ENCODE peak calls at places on chromosomes 13 and 19, in six cellular contexts. M is body of pancreas, B is breast epithelium, X is Peyer's patch, C is esophagus squamous epithelium, Y is uterus. Q is an unnamed sample.

GRCh38 chr13:98143601-98144500 is 957 bp downstream of the FARP1 start:
- DNase-seq in Y (peak), M (peak), B (no peak), X (peak), C (no peak), Q (peak)

GRCh38 chr13:72638059-72638815 is 89.2 kb downstream of the MZT1 start:
- DNase-seq in C (no peak), X (no peak), M (no peak), B (no peak), Y (no peak), Q (no peak)

GRCh38 chr19:29781582-29782580 is 29.9 kb upstream of the CCNE1 start:
- DNase-seq in C (no peak), X (no peak), Y (no peak), B (no peak), M (no peak), Q (no peak)

GRCh38 chr19:5145521-5146511 is 176.9 kb downstream of the KDM4B start:
- DNase-seq in B (no peak), C (no peak), X (peak), Y (no peak), M (no peak), Q (no peak)

GRCh38 chr19:15154002-15154612 is 46.7 kb downstream of the NOTCH3 start:
- DNase-seq in B (no peak), Y (no peak), M (no peak), X (no peak), C (no peak), Q (peak)

GRCh38 chr13:80599765-80600164 is 258.8 kb upstream of the SPRY2 start:
- DNase-seq in C (no peak), M (no peak), X (no peak), B (no peak), Y (no peak), Q (no peak)

GRCh38 chr19:55443045-55443823 is at the start of gene SHISA7:
- DNase-seq in Y (no peak), C (no peak), B (no peak), M (no peak), X (no peak), Q (peak)

GRCh38 chr13:79918620-79919019 is 422.3 kb downstream of the SPRY2 start:
- DNase-seq in C (no peak), B (no peak), Y (no peak), X (no peak), M (no peak), Q (no peak)

GRCh38 chr19:47598407-47599349 is 10.3 kb upstream of the BICRA start:
- DNase-seq in M (peak), B (peak), Y (peak), C (no peak), X (no peak), Q (no peak)

GRCh38 chr13:20546559-20546958 is 20.4 kb upstream of the IFT88 start:
- DNase-seq in B (no peak), Y (no peak), M (no peak), X (no peak), C (no peak), Q (peak)

GRCh38 chr13:45316210-45316799 is 24.7 kb downstream of the TPT1 start:
- DNase-seq in X (no peak), M (no peak), C (no peak), Y (no peak), B (no peak), Q (no peak)

GRCh38 chr19:29546583-29547190 is 20.9 kb downstream of the VSTM2B start:
- DNase-seq in C (no peak), X (peak), Y (no peak), M (no peak), B (no peak), Q (no peak)

GRCh38 chr13:26529441-26529840 is 28.0 kb upstream of the WASF3 start:
- DNase-seq in M (peak), C (no peak), X (no peak), Y (no peak), B (no peak), Q (peak)

GRCh38 chr13:101576452-101576851 is 124.0 kb downstream of the ITGBL1 start:
- DNase-seq in C (no peak), Y (no peak), M (no peak), B (no peak), X (no peak), Q (no peak)

GRCh38 chr13:51929699-51930098 is 67.9 kb downstream of the CCDC70 start:
- DNase-seq in C (no peak), B (no peak), X (no peak), M (no peak), Y (no peak), Q (no peak)

GRCh38 chr19:16035601-16036297 is 40.5 kb upstream of the TPM4 start:
- DNase-seq in C (no peak), Y (no peak), B (no peak), M (no peak), X (no peak), Q (no peak)

GRCh38 chr19:11848594-11849263 is at the start of gene ZNF439:
- DNase-seq in Y (peak), M (peak), X (peak), C (peak), B (peak), Q (peak)

GRCh38 chr19:40198272-40198990 is 7.2 kb downstream of the MAP3K10 start:
- DNase-seq in C (no peak), Y (no peak), M (no peak), B (no peak), X (no peak), Q (no peak)

GRCh38 chr19:10544753-10545251 is 1.1 kb downstream of the ATG4D start:
- DNase-seq in Y (no peak), B (no peak), C (no peak), X (peak), M (peak), Q (peak)

GRCh38 chr13:113564331-113565023 is 20.1 kb upstream of the TFDP1 start:
- DNase-seq in Y (no peak), C (no peak), B (no peak), X (no peak), M (no peak), Q (no peak)

GRCh38 chr13:99687728-99688397 is 186.6 kb downstream of the TM9SF2 start:
- DNase-seq in C (no peak), M (no peak), X (no peak), Y (no peak), B (no peak), Q (no peak)

GRCh38 chr13:53357582-53357981 is 329.0 kb downstream of the OLFM4 start:
- DNase-seq in B (no peak), X (no peak), Y (no peak), C (no peak), M (no peak), Q (no peak)

GRCh38 chr19:6056801-6057650 is 53.3 kb downstream of the RFX2 start:
- DNase-seq in B (peak), M (peak), X (peak), Y (peak), C (no peak), Q (peak)

GRCh38 chr19:36121486-36122124 is 6.3 kb downstream of the TBCB start:
- DNase-seq in Y (no peak), C (no peak), B (no peak), X (no peak), M (no peak), Q (no peak)

GRCh38 chr13:94710881-94711560 is 1.3 kb downstream of the SOX21 start:
- DNase-seq in B (no peak), M (no peak), X (no peak), Y (no peak), C (no peak), Q (no peak)
- H3K4me3 ChIP-seq in B (peak), M (no peak), X (peak), Y (no peak), C (peak), Q (no peak)

DNA sequence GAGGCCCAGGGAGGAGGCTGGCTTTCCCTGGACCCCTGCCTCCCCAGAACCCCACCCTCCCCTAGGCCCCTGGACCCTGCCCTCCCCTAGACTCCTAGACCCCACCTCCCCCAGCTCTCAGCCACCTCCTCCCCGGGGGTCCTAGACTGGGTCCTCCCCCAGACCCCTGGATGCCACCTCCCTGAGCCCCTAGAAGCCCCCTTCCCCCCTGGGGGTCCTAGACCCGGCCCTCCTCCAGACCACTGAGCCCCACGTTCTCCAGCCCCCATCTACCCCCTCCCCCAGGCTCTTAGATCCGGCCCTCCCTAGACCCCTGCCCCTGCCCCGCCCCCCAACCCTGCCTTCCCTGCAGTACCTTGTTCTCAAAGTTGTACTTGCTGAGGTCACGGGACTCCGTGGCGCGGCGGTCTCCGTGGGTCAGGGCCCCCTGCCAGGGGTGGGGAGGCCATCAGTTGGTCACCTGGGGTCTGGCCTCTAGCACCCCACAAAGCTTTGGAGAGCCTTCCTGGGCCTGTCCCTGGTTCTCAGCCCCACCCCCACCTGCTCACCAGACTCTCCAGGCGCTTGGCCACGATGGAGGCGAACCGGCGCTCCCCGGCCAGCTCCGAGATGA is 8.0 kb downstream of the GPX4 start:
- DNase-seq in C (no peak), Y (no peak), B (no peak), M (no peak), X (no peak), Q (no peak)
- TF ChIP-seq POLR2A in C (no peak), Y (no peak), B (no peak), M (no peak), X (no peak), Q (no peak)

GRCh38 chr13:94778585-94778984 is 66.2 kb upstream of the SOX21 start:
- DNase-seq in M (no peak), X (no peak), B (no peak), Y (no peak), C (no peak), Q (no peak)

GRCh38 chr13:94776956-94777355 is 64.6 kb upstream of the SOX21 start:
- DNase-seq in Y (no peak), X (no peak), C (no peak), M (no peak), B (no peak), Q (no peak)

GRCh38 chr13:94778986-94779385 is 66.6 kb upstream of the SOX21 start:
- DNase-seq in M (no peak), Y (no peak), C (no peak), B (no peak), X (no peak), Q (no peak)

GRCh38 chr13:94780421-94780820 is 68.1 kb upstream of the SOX21 start:
- DNase-seq in X (no peak), Y (no peak), B (no peak), M (no peak), C (no peak), Q (no peak)

DNA sequence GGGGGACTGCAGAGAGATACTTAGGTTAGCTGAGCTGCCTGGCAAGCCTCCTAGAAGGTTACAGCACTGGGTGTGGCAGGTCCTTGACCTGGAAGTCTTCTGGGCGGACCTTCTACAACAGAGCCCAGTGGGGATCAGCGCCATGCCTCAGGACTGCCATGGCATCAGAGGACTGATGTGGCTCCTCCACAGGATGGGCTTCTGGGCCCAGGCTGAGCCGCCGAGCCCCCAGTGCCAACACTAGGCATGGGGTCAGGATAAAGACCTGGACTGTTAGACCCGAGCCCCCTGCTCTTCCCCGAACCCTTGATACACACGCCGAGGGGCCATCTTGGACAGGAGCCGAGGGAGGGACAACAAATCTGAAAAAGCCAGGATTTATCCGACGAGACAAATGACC is 64.0 kb upstream of the SOX21 start:
- DNase-seq in B (no peak), M (no peak), Y (no peak), X (no peak), C (no peak), Q (no peak)
- H3K4me3 ChIP-seq in B (no peak), M (no peak), Y (no peak), X (no peak), C (no peak), Q (no peak)

DNA sequence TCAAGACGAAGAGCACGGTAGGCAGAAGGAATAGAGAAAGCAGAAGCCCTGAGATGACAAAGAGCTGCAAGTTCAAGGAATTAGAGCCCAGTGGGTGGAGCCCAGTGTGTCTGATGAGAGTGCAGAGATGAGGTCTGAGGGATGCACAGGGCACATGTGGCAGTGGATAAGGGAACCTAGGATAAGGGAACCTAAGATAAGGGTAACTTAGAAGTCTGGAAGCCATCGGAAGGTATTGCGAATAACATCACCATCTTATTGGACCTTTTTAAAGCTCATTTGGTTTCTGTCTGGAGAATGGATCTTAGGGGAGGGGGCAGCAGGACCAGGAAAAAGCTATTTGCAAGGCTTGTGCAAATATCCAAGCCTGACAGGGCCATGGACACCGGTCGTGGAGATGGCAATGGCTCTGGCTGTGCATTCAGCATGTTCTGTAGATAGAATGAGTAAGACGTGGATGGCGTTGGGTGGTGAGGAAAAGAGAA is 1.3 kb downstream of the FPR3 start:
- DNase-seq in C (no peak), M (peak), B (no peak), X (no peak), Y (no peak), Q (no peak)
- TF ChIP-seq POLR2A in C (no peak), M (peak), B (no peak), X (peak), Y (no peak), Q (no peak)

DNA sequence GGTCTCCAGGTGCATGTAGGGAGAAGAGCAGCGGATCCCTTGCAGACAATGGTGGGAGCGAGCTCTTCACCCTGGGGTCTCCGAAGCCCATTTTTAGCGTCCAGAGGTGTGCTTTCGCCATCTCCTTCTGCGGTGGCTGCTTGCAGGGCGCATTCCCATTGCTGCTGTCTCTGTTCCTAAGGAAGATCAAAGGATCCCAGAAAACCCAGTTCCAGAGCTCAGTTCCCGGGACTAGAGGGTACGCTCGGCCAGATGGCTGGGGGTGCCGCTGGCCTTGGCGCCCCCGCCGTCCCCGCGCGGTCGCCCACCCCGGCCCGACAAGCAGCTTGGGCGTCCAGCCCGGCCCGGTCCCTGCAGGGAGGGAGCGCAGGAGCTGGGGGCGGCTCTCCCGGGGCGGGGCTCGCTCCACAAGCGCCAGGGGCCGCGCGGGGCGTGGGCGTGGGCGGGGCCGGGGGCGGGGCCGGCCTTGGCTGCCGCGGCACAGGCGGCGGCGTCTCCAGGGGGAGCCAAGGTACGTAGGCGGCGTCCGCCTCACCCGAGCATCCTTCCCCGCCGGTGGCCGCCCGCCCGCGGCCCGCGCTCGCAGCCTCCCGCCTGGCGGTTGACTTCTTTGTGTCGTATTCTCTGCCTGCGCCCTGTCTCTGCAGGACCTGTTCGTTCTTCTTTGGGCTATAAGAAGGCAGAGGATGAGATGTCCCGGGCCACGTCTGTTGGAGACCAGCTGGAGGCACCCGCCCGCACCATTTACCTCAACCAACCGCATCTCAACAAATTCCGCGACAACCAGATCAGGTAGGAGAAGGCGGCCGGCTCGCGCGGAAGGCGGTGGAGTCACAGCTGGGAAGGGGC is 96.8 kb downstream of the ATP8A2 start:
- DNase-seq in C (no peak), B (no peak), Y (no peak), X (no peak), M (peak), Q (no peak)
- H3K4me3 ChIP-seq in C (no peak), B (peak), Y (no peak), X (no peak), M (no peak), Q (no peak)

DNA sequence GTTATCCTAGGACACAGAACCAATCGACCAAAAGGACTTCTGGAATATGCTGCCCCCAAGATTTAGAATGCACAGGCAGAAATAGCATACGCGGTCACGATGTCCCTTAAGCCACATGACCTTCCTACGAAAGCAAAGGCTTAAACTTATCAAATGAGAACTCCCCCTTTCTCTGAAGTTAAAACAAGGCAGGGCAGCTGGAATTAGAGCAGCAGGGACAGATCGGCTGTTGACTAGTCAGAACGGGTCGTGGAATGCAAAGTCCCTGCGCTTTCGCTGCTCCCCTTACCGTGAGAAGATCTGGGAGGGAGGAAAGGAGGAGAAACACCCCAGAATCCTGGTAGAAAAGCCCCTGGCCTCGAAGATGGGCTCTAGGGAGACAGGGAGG is 799 bp upstream of the USPL1 start:
- DNase-seq in C (no peak), Y (peak), X (no peak), B (peak), M (peak), Q (peak)
- TF ChIP-seq POLR2A in C (no peak), Y (no peak), X (no peak), B (no peak), M (peak), Q (no peak)

GRCh38 chr19:17716309-17716929 is 2.9 kb upstream of the MAP1S start:
- DNase-seq in X (no peak), Y (no peak), M (no peak), C (no peak), B (no peak), Q (peak)

GRCh38 chr19:17718988-17719711 is at the start of gene MAP1S:
- DNase-seq in C (no peak), M (peak), X (peak), Y (peak), B (peak), Q (peak)

GRCh38 chr19:17720487-17720839 is 1.2 kb downstream of the MAP1S start:
- DNase-seq in C (no peak), M (no peak), B (no peak), X (no peak), Y (no peak), Q (peak)

GRCh38 chr19:17719730-17720486 is 628 bp downstream of the MAP1S start:
- DNase-seq in B (peak), X (peak), Y (no peak), C (no peak), M (peak), Q (peak)

DNA sequence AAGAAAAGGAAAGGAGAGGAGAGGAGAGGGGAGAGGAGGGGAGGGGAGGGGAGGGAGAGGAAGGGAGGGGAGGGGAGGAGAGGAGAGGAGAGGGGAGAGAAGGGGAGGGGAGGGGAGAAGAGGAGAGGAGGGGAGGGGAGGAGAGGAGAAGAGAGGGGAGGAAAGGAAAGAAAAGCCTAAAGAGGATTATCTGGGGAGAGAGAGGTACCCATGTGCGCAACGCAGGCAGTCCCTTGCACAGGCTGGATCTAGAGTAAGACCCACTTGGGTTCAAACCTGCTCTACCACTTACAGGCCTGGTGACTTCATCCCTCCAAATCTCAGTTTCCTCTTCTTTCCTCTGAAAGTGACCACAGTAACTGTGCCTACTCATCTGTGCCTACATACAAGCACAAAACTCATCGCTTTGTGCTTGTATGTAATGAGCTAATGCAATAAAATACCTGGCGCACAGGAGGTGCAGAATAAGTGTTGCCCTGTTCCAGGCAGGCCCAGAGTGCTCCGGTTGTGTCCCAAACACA is 753 bp upstream of the MAP1S start:
- DNase-seq in B (no peak), C (no peak), X (no peak), M (no peak), Y (no peak), Q (peak)
- H3K4me3 ChIP-seq in B (peak), C (no peak), X (no peak), M (no peak), Y (no peak), Q (peak)

Q was measured in NB4.